ENCODE peak calls at places on chromosomes 3 and 15, in eight cellular contexts. Y is left lung, C is uterus, M is brain microvascular endothelial cell, Q is left ventricle myocardium inferior, F is A549, O is stomach, L is prostate gland. U is an unnamed sample.

GRCh38 chr3:183449791-183450190 is 21.4 kb upstream of the MCF2L2 start:
- DNase-seq in Y (no peak), C (no peak), M (no peak), Q (no peak), F (no peak), O (no peak), L (no peak), U (no peak)

GRCh38 chr3:104835376-104835775 is 531.3 kb upstream of the ALCAM start:
- DNase-seq in Y (no peak), C (no peak), M (no peak), Q (no peak), F (no peak), O (no peak), L (no peak), U (no peak)

GRCh38 chr3:171256445-171257250 is 203.6 kb downstream of the TNIK start:
- DNase-seq in Y (no peak), C (no peak), M (no peak), Q (no peak), F (no peak), O (no peak), L (no peak), U (no peak)

GRCh38 chr3:11668243-11669232 is 24.8 kb upstream of the VGLL4 start:
- DNase-seq in Y (no peak), C (no peak), M (no peak), Q (no peak), F (no peak), O (no peak), L (no peak), U (no peak)

GRCh38 chr15:63331456-63331855 is 50.2 kb downstream of the CA12 start:
- DNase-seq in Y (no peak), C (no peak), M (peak), Q (no peak), F (no peak), O (no peak), L (no peak), U (no peak)

GRCh38 chr3:154795582-154795981 is 284.5 kb upstream of the MME start:
- DNase-seq in Y (no peak), C (no peak), M (peak), Q (no peak), F (no peak), O (no peak), L (no peak), U (no peak)

GRCh38 chr3:181851063-181851462 is 139.3 kb downstream of the SOX2 start:
- DNase-seq in Y (no peak), C (no peak), M (no peak), Q (no peak), F (peak), O (no peak), L (no peak), U (no peak)

GRCh38 chr3:151690645-151691044 is 43.1 kb upstream of the AADACL2 start:
- DNase-seq in Y (no peak), C (no peak), M (no peak), Q (no peak), F (no peak), O (no peak), L (no peak), U (no peak)

GRCh38 chr3:195888981-195889842 is 19.1 kb downstream of the TNK2 start:
- DNase-seq in Y (no peak), C (no peak), M (no peak), Q (no peak), F (no peak), O (no peak), L (no peak), U (no peak)

GRCh38 chr3:117141821-117142220 is 432.2 kb downstream of the TUSC7 start:
- DNase-seq in Y (no peak), C (no peak), M (no peak), Q (no peak), F (no peak), O (no peak), L (peak), U (no peak)

GRCh38 chr3:65936908-65937638 is 101.6 kb downstream of the MAGI1 start:
- DNase-seq in Y (no peak), C (no peak), M (no peak), Q (no peak), F (no peak), O (no peak), L (no peak), U (no peak)

GRCh38 chr3:148379763-148380162 is 317.9 kb upstream of the AGTR1 start:
- DNase-seq in Y (no peak), C (no peak), M (peak), Q (no peak), F (peak), O (no peak), L (peak), U (no peak)

GRCh38 chr3:124558898-124559649 is 171.2 kb upstream of the UMPS start:
- DNase-seq in Y (peak), C (peak), M (peak), Q (peak), F (peak), O (peak), L (peak), U (peak)

GRCh38 chr3:41893977-41894376 is 67.9 kb downstream of the ULK4 start:
- DNase-seq in Y (no peak), C (no peak), M (peak), Q (no peak), F (peak), O (no peak), L (peak), U (no peak)

GRCh38 chr3:22836131-22836530 is 367.0 kb upstream of the UBE2E2 start:
- DNase-seq in Y (peak), C (no peak), M (no peak), Q (no peak), F (peak), O (no peak), L (no peak), U (no peak)

GRCh38 chr3:69541059-69541471 is 155.2 kb upstream of the FRMD4B start:
- DNase-seq in Y (no peak), C (no peak), M (no peak), Q (no peak), F (no peak), O (no peak), L (peak), U (no peak)

GRCh38 chr3:2741520-2741919 is 368.7 kb downstream of the IL5RA start:
- DNase-seq in Y (no peak), C (no peak), M (no peak), Q (no peak), F (no peak), O (no peak), L (no peak), U (no peak)

GRCh38 chr3:190238871-190239270 is 83.4 kb downstream of the CLDN1 start:
- DNase-seq in Y (no peak), C (no peak), M (no peak), Q (no peak), F (no peak), O (no peak), L (no peak), U (no peak)

GRCh38 chr3:55488398-55489055 is 1.4 kb upstream of the WNT5A start:
- DNase-seq in Y (peak), C (peak), M (peak), Q (peak), F (peak), O (peak), L (peak), U (no peak)

GRCh38 chr3:34260266-34260990 is 462.0 kb downstream of the PDCD6IP start:
- DNase-seq in Y (peak), C (peak), M (peak), Q (peak), F (peak), O (peak), L (peak), U (peak)

GRCh38 chr15:28881170-28881569 is 4.6 kb upstream of the APBA2 start:
- DNase-seq in Y (no peak), C (no peak), M (no peak), Q (no peak), F (peak), O (no peak), L (no peak), U (no peak)

GRCh38 chr3:127159547-127159946 is 33.4 kb upstream of the PRR23E start:
- DNase-seq in Y (peak), C (no peak), M (no peak), Q (no peak), F (no peak), O (no peak), L (no peak), U (no peak)

GRCh38 chr3:177144922-177145321 is 52.4 kb downstream of the TBL1XR1 start:
- DNase-seq in Y (no peak), C (no peak), M (no peak), Q (no peak), F (no peak), O (no peak), L (no peak), U (no peak)

GRCh38 chr3:134357261-134357913 is 16.9 kb downstream of the AMOTL2 start:
- DNase-seq in Y (peak), C (peak), M (no peak), Q (no peak), F (no peak), O (no peak), L (no peak), U (no peak)
- TF ChIP-seq CTCF in Y (no peak), C (no peak), M (no peak), Q (no peak), F (no peak), O (no peak), L (no peak), U (no peak)

DNA sequence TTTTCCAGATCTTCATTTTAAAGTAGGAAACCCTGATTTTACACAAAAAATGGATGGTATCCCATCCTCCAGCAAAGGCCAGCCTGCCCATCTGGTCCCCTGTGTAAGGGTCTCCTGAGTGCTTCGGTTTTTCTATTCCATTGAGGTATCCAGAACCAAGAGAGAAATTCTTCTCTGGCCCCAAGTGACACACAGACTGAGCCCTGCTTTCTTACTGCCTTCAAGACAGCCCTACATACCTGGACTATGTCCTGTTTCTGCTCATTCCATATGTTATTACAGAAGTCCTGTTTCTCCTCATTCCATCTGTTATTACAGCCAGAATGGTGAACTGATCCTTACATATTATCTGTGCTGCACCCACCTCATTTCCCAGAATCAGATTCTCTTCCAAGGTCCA is 115.3 kb downstream of the DCLK3 start:
- DNase-seq in Y (no peak), C (no peak), M (no peak), Q (no peak), F (no peak), O (no peak), L (no peak), U (no peak)
- H3K4me3 ChIP-seq in Y (no peak), C (no peak), M (no peak), Q (no peak), F (no peak), O (no peak), L (no peak), U (no peak)

DNA sequence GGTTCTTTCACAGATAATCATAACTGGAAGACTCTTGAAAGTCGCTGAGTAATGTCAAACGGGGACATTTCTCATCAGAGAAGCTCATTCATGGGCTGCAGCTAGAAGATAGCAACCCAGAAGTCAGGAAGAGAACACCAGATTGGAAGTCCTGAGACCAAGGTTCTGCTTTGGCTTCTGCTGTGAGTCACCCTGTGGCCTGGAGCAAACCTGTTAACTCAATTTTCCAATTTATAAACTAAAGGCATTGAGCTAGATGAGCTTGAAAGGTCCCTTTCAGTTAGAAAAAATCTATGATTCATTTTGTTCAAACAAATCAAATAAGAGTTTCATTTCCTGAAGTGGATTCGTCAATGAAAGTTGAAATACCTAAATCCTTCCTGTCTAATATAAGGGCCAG is 402.2 kb downstream of the EPHB1 start:
- DNase-seq in Y (no peak), C (no peak), M (no peak), Q (no peak), F (no peak), O (no peak), L (no peak), U (no peak)
- H3K27ac ChIP-seq in Y (no peak), C (no peak), M (no peak), Q (no peak), F (no peak), O (no peak), L (no peak), U (no peak)

DNA sequence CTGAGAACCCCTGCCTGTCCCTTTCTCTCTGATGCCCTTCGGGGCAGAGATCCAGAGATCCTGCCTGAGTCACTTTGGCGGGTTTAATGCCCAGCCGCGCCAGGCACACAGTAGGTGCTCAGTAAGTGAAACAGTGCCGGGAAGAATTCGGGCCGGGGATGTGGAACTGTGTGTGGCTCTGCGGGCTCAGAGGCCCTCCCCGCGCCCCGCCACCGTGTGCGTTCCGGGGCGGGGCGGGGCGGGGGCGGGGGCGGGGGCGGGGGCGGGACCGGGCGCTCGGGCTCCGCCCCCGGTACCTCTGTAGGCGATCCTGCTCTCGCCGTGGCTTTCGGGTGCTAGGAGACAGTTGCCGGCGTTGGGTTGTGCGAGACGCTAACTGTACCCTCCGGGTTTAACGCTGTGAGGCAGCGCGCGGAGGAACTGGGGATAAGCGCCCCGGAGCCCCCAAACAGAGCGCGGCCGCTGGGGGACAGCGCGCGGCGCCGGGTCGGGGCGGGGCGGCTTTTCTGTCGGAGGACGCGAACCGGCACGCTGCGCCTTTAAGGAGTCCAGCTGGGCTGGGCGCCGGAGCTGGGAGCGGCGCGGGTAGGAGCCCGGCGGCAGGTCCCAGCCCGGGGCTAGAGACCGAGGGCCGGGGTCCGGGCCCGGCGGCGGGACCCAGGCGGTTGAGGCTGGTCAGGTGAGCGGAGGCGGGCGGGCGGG is at the start of gene ABHD6:
- DNase-seq in Y (peak), C (peak), M (peak), Q (peak), F (peak), O (peak), L (peak), U (peak)
- TF ChIP-seq CTCF in Y (no peak), C (peak), M (no peak), Q (peak), F (peak), O (no peak), L (peak), U (peak)

GRCh38 chr3:53131136-53131495 is 881 bp upstream of the RFT1 start:
- DNase-seq in Y (no peak), C (no peak), M (no peak), Q (no peak), F (no peak), O (no peak), L (no peak), U (no peak)
- H3K4me3 ChIP-seq in Y (peak), C (no peak), M (no peak), Q (peak), F (no peak), O (no peak), L (no peak), U (peak)

GRCh38 chr3:45409921-45410320 is 21.5 kb downstream of the LARS2 start:
- DNase-seq in Y (no peak), C (peak), M (no peak), Q (no peak), F (no peak), O (no peak), L (peak), U (no peak)

GRCh38 chr3:45407634-45408033 is 19.3 kb downstream of the LARS2 start:
- DNase-seq in Y (no peak), C (no peak), M (no peak), Q (no peak), F (no peak), O (no peak), L (no peak), U (no peak)

GRCh38 chr3:45406812-45407211 is 18.4 kb downstream of the LARS2 start:
- DNase-seq in Y (no peak), C (no peak), M (no peak), Q (no peak), F (no peak), O (no peak), L (no peak), U (no peak)

GRCh38 chr3:45411081-45411480 is 22.7 kb downstream of the LARS2 start:
- DNase-seq in Y (no peak), C (no peak), M (no peak), Q (no peak), F (peak), O (no peak), L (no peak), U (no peak)

DNA sequence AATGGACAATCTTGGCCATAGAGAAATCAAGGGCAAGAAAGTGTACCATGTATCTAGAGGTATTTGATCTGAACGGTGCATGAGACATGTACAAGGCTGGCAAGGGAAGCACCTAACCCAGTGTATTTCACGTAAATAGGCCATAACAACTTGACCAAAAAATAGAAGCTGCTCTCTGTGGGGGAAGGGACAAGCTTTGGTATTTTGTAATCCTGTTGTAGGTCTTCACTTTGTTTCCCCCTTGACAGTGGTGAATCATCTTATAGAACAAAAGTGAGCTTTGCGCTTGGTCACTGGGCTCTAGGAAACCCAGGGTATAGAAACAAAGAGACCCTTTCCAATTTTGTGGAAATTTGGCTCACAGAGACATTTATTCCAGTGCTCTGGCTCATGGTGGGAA is 21.0 kb downstream of the LARS2 start:
- DNase-seq in Y (no peak), C (no peak), M (no peak), Q (no peak), F (no peak), O (no peak), L (no peak), U (no peak)
- H3K27ac ChIP-seq in Y (no peak), C (peak), M (no peak), Q (peak), F (no peak), O (no peak), L (no peak), U (no peak)

DNA sequence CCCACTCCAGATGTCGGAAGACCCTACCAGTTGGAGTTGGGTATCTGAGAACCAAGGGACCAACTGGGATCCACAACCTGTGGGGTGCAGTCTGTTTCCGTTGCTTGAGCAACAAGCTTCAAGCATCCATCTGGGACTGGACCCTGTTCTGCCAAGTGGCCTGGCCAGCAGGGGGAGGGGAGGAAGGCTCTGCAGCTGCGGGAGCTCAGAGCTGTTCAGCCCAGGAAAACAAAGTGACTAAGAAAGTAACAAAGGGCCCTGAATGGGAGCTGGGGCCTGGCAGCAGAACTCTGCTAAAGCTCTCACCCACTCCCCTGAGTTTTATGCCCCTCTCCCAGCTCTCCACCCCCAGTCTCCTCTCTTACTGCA is 2.7 kb downstream of the TYRO3 start:
- DNase-seq in Y (no peak), C (peak), M (peak), Q (peak), F (no peak), O (no peak), L (no peak), U (peak)
- TF ChIP-seq CTCF in Y (no peak), C (no peak), M (peak), Q (peak), F (no peak), O (no peak), L (no peak), U (peak)